ENCODE peak calls at places on chromosomes 1 and 21, in eight cellular contexts. D, W, A, X, C, F, N and J are unnamed samples.

GRCh38 chr1:214514819-214515383 is 36.5 kb downstream of the PTPN14 start:
- DNase-seq in D (no peak), N (no peak), A (no peak), X (no peak), C (no peak), F (no peak), W (no peak), J (no peak)

GRCh38 chr21:44518684-44519083 is 21.3 kb downstream of the KRTAP10-1 start:
- DNase-seq in W (no peak), A (no peak), D (no peak), C (no peak), X (no peak), N (no peak), F (no peak), J (no peak)

GRCh38 chr1:201850053-201850397 is 21.1 kb downstream of the IPO9 start:
- DNase-seq in W (no peak), D (peak), C (peak), F (peak), N (no peak), X (no peak), A (peak), J (no peak)

GRCh38 chr1:65504263-65504662 is 83.8 kb downstream of the LEPR start:
- DNase-seq in D (no peak), W (no peak), F (no peak), X (no peak), C (no peak), N (no peak), A (no peak), J (no peak)

GRCh38 chr1:64890699-64891439 is 75.5 kb downstream of the JAK1 start:
- DNase-seq in D (no peak), W (no peak), A (no peak), C (no peak), N (no peak), F (no peak), X (no peak), J (no peak)

GRCh38 chr1:31447210-31447609 is 34.2 kb downstream of the SERINC2 start:
- DNase-seq in A (no peak), N (no peak), D (no peak), X (no peak), W (no peak), F (no peak), C (no peak), J (no peak)

GRCh38 chr1:152442765-152443164 is 28.7 kb upstream of the CRNN start:
- DNase-seq in A (peak), X (no peak), W (no peak), F (no peak), D (peak), C (peak), N (no peak), J (no peak)

GRCh38 chr1:222523852-222524251 is 24.1 kb downstream of the HHIPL2 start:
- DNase-seq in A (peak), N (no peak), X (no peak), W (no peak), C (no peak), F (no peak), D (no peak), J (no peak)

GRCh38 chr1:173332026-173332425 is 124.9 kb upstream of the TNFSF4 start:
- DNase-seq in F (peak), A (peak), N (no peak), X (no peak), C (no peak), D (no peak), W (no peak), J (no peak)

GRCh38 chr1:50955116-50955515 is 5.0 kb downstream of the FAF1 start:
- DNase-seq in D (no peak), F (no peak), X (no peak), C (no peak), W (no peak), A (no peak), N (no peak), J (no peak)

GRCh38 chr21:33207471-33208149 is 22.1 kb upstream of the IFNAR2 start:
- DNase-seq in C (no peak), F (no peak), W (no peak), D (no peak), A (no peak), X (peak), N (no peak), J (no peak)

GRCh38 chr1:97433520-97434175 is 487.2 kb downstream of the DPYD start:
- DNase-seq in F (no peak), D (peak), C (no peak), A (peak), X (no peak), N (no peak), W (no peak), J (no peak)

GRCh38 chr1:244937099-244937498 is 72.8 kb upstream of the HNRNPU start:
- DNase-seq in D (no peak), A (no peak), C (no peak), W (no peak), F (no peak), N (no peak), X (no peak), J (no peak)

GRCh38 chr1:4678318-4678717 is 23.9 kb downstream of the AJAP1 start:
- DNase-seq in F (no peak), C (no peak), A (no peak), X (no peak), D (no peak), W (no peak), N (no peak), J (no peak)

DNA sequence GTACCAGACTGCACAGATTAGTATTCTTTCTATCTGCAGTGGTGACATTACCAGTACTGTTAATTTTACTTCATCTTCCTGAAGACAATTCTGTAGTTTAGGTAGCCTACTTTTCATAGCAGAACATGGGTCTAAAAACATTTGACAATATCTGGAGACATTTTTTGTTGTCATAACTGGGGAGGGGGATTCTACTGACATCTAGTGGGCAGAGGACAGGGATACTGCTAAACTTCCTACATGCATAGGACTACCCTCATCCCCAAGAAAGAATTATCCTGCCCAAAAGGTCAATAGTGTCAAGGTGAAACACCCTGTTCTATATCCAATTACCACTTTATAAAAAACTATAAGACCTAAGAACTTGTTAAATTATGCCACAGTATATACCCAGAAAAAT is 3.4 kb upstream of the ARHGAP29 start:
- DNase-seq in W (no peak), A (no peak), X (peak), D (no peak), N (no peak), F (no peak), C (no peak), J (no peak)
- TF ChIP-seq CTCF in W (peak), A (peak), X (peak), D (no peak), N (no peak), F (no peak), C (no peak), J (peak)

DNA sequence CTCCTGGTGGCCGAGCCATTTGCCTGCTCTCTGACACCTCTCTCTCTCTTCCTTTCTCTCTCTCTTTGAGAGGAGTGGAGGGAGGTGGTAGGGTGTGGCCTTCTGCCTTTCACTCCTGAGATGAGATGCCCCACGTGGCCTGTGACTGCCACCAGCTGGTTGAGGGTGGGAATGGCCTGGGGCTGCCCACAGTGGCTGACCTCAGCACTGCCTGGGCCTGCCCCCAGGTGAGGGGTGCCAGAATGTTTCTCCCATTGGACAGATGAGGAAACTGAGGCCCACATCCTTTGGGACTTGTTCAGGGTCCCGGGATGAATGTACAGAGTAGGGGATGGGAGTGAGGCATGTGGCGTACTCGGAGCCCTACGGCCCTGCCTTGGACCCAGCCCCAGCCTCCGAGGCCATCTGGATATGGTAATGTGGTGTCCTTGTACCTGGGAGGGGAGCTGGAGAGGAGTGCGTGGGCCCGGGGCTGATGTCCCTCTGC is 12.7 kb upstream of the C1orf167 start:
- DNase-seq in N (peak), X (no peak), D (peak), A (peak), C (no peak), W (no peak), F (peak), J (no peak)
- TF ChIP-seq CTCF in N (no peak), X (peak), D (peak), A (peak), C (no peak), W (peak), F (peak), J (peak)

DNA sequence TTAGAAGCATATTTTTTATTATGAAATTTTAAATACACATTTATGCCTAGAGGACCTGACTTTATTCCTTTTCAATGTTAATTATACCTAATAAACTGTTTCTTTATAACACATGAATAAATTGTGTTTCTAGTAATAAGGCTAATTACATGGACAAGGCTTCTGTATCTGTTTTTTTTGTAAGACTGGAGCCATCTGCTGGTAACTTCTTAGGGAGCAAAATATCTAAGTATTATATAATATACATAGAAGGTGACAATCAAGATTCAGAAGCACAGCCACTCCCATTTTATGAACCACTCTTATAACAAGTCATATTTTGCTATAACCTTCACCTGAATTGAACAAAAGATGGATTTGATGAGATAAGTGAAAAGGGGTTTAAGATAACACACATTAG is 84.2 kb downstream of the LBR start:
- DNase-seq in C (no peak), W (no peak), A (peak), N (no peak), X (peak), F (no peak), D (peak), J (no peak)
- TF ChIP-seq CTCF in C (no peak), W (no peak), A (peak), N (no peak), X (peak), F (no peak), D (peak), J (no peak)

GRCh38 chr1:99481391-99481996 is 164.4 kb upstream of the PALMD start:
- DNase-seq in X (peak), A (peak), D (peak), W (peak), C (no peak), F (no peak), N (no peak), J (peak)
- TF ChIP-seq CTCF in X (peak), A (peak), D (peak), W (peak), C (peak), F (peak), N (no peak), J (peak)